ENCODE peak calls at places on chromosomes 7 and 10, in four cellular contexts. F is AG10803; O is activated CD8-positive, alpha-beta T cell treated with anti-CD3 and anti-CD28 coated beads for 36 hours; V is lower lobe of right lung. L is an unnamed sample.

GRCh38 chr10:101014966-101015581 is 15.5 kb downstream of the LZTS2 start:
- DNase-seq in V (no peak), F (peak; percentile 88), O (peak; percentile 44), L (no peak)

GRCh38 chr7:46784746-46785145 is 797.2 kb downstream of the TNS3 start:
- DNase-seq in V (no peak), F (peak; percentile 44), O (no peak), L (no peak)

GRCh38 chr10:122097935-122098334 is 109.0 kb downstream of the TACC2 start:
- DNase-seq in F (no peak), V (no peak), O (no peak), L (no peak)

GRCh38 chr10:15141136-15142067 is 27.1 kb downstream of the NMT2 start:
- DNase-seq in F (peak; percentile 6), O (peak; percentile 60), V (no peak), L (no peak)

GRCh38 chr10:119061926-119062325 is 18.7 kb downstream of the EIF3A start:
- DNase-seq in O (no peak), F (no peak), V (no peak), L (no peak)

GRCh38 chr7:148572067-148572522 is 18.5 kb upstream of the C7orf33 start:
- DNase-seq in V (no peak), F (no peak), O (no peak), L (no peak)

GRCh38 chr10:118763202-118763988 is 8.6 kb upstream of the CACUL1 start:
- DNase-seq in F (no peak), V (no peak), O (no peak), L (no peak)

GRCh38 chr7:26686448-26686981 is 177.9 kb downstream of the SKAP2 start:
- DNase-seq in O (peak; percentile 4), V (peak; percentile 49), F (peak; percentile 54), L (no peak)

GRCh38 chr10:70267161-70267933 is 16.5 kb downstream of the NPFFR1 start:
- DNase-seq in F (peak; percentile 96), O (peak; percentile 35), V (no peak), L (no peak)

GRCh38 chr10:6068422-6068821 is 6.3 kb upstream of the IL2RA start:
- DNase-seq in O (peak; percentile 75), V (peak; percentile 62), F (no peak), L (peak; percentile 71)

GRCh38 chr10:14040787-14041631 is 289.7 kb downstream of the FRMD4A start:
- DNase-seq in O (no peak), F (peak; percentile 53), V (no peak), L (no peak)

GRCh38 chr10:35218339-35218955 is 91.8 kb downstream of the CREM start:
- DNase-seq in O (peak; percentile 96), F (peak; percentile 88), V (peak; percentile 80), L (peak; percentile 78)

GRCh38 chr10:28737096-28737495 is 59.8 kb downstream of the BAMBI start:
- DNase-seq in O (no peak), F (no peak), V (no peak), L (no peak)

GRCh38 chr10:28733647-28734046 is 56.3 kb downstream of the BAMBI start:
- DNase-seq in O (no peak), F (no peak), V (no peak), L (no peak)

GRCh38 chr10:28734940-28735759 is 57.8 kb downstream of the BAMBI start:
- DNase-seq in V (no peak), O (no peak), F (peak; percentile 84), L (no peak)

GRCh38 chr10:28733245-28733644 is 55.9 kb downstream of the BAMBI start:
- DNase-seq in O (no peak), F (no peak), V (no peak), L (no peak)

DNA sequence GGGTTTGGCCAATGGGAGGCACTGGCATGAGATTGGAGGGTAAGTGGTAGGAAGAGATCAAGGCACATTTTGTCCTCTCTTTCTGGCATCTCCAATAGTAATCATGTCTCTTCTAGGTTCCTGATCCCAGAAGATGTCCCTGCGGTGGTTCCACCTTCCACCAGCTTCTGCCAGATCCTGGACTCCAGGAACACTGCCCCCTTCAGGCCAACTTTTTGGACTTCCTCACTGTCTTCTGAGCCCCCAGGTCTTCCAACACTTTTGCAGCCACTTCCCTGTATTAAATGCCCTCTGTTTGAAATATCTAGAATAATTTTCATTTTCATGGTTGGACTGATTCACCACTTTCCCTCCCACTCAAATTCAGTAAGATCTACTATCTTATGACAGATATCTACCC is 60.9 kb downstream of the BAMBI start:
- DNase-seq in V (no peak), O (peak; percentile 19), F (no peak), L (no peak)
- TF ChIP-seq CTCF in V (peak; percentile 14), O (peak; percentile 18), F (no peak), L (no peak)

DNA sequence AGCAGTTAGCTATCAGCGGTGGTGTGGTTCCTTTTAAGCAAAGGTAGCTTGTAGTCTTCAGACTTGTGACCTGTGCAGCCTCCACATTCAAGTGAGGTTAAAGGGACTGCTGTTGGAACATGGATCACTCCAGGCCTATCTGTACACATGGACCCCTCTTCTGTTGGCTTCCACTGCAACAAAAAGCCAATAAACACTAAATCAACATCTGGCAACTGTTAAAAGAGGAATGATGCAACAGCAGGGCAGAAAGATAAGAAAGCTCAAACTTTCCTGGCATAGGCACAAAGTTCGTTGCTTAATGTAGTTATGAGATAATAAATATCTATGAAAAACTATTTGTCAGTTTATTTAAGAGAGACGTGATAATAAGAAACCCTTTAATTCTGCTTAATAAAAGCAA is 4.0 kb upstream of the MINPP1 start:
- DNase-seq in F (no peak), O (no peak), V (no peak), L (no peak)
- TF ChIP-seq CTCF in F (no peak), O (no peak), V (no peak), L (no peak)

GRCh38 chr7:78090616-78091015 is 292.0 kb downstream of the PHTF2 start:
- DNase-seq in V (no peak), F (peak; percentile 33), O (no peak), L (no peak)
- TF ChIP-seq CTCF in V (no peak), F (peak; percentile 52), O (no peak), L (no peak)

GRCh38 chr7:116249969-116250553 is 39.7 kb downstream of the TES start:
- DNase-seq in O (peak; percentile 26), V (no peak), F (peak; percentile 68), L (no peak)
- TF ChIP-seq CTCF in O (peak; percentile 34), V (no peak), F (peak; percentile 69), L (peak; percentile 27)

GRCh38 chr10:85611746-85612377 is 754.7 kb downstream of the GRID1 start:
- DNase-seq in V (no peak), O (no peak), F (no peak), L (no peak)

GRCh38 chr10:85612833-85613232 is 753.8 kb downstream of the GRID1 start:
- DNase-seq in F (no peak), V (no peak), O (peak; percentile 41), L (no peak)

GRCh38 chr10:85612378-85612775 is 754.2 kb downstream of the GRID1 start:
- DNase-seq in V (no peak), F (no peak), O (peak; percentile 51), L (no peak)

GRCh38 chr10:85610381-85611092 is 756.1 kb downstream of the GRID1 start:
- DNase-seq in O (no peak), F (no peak), V (no peak), L (no peak)

GRCh38 chr10:85611093-85611740 is 755.4 kb downstream of the GRID1 start:
- DNase-seq in O (no peak), F (no peak), V (no peak), L (no peak)
- TF ChIP-seq CTCF in O (no peak), F (no peak), V (no peak), L (no peak)

GRCh38 chr10:123551259-123551658 is 114.9 kb upstream of the GPR26 start:
- DNase-seq in V (no peak), F (no peak), O (no peak), L (no peak)
- TF ChIP-seq CTCF in V (no peak), F (no peak), O (no peak), L (no peak)

GRCh38 chr10:95988702-95989101 is 54.7 kb upstream of the CCNJ start:
- DNase-seq in F (no peak), V (no peak), O (no peak), L (no peak)
- TF ChIP-seq CTCF in F (no peak), V (no peak), O (no peak), L (no peak)

DNA sequence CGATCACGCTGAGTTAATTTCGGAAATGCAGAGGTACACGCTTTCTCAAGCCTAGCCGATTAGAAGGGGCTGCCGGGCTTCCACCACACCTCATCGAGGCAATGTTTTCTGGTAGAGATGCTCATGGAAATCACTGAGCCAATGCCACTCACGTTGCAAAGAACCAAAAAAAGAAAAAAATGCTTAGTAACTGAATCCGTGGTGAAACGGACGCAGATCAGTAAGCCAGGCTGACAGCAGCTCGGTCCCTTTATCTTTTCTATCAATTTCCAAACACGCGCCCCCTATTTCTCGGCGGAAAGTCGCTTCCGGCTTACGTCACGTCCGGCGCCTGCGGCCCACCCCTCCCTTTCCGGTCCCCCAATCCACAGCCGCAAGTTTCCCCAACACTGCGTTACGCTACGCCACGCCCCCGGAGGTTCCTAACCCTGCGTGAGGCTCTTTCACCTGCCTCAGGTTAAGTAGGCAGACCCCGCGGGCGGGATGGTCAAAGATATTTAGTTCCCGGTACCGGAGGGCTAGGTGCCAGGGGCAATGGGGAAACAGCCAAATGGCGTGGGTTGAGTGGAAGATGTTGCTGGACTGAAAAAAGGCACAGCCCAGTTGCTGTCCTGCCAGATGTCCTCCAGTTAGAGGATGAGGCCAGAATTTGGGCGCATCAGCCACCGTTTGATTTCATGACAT is at the start of gene NSUN6:
- DNase-seq in F (peak; percentile 82), O (peak; percentile 95), V (peak; percentile 93), L (peak; percentile 82)
- TF ChIP-seq CTCF in F (no peak), O (no peak), V (no peak), L (no peak)

L was measured in CD14-positive monocyte.